ENCODE peak calls at places on chromosomes 11 and 22, in six cellular contexts. D, V, J, T, N and K are unnamed samples.

GRCh38 chr11:6640985-6641701 is 14.5 kb downstream of the DCHS1 start:
- DNase-seq in T (no peak), J (no peak), D (no peak), V (no peak), N (no peak), K (no peak)

GRCh38 chr11:115499891-115500290 is 4.3 kb downstream of the CADM1 start:
- DNase-seq in J (no peak), V (no peak), D (no peak), N (no peak), T (no peak), K (no peak)

GRCh38 chr11:125062931-125063428 is at the start of gene SLC37A2:
- DNase-seq in D (peak), N (peak), V (peak), J (peak), T (peak), K (peak)

GRCh38 chr11:117218133-117218915 is 13.5 kb downstream of the PCSK7 start:
- DNase-seq in V (no peak), T (no peak), J (peak), D (peak), N (peak), K (peak)

GRCh38 chr11:1381793-1382425 is 7.8 kb upstream of the BRSK2 start:
- DNase-seq in N (no peak), T (no peak), J (no peak), D (no peak), V (no peak), K (no peak)

GRCh38 chr22:28438183-28438778 is 241.4 kb downstream of the TTC28 start:
- DNase-seq in J (no peak), N (no peak), D (no peak), T (no peak), V (no peak), K (no peak)

GRCh38 chr11:2593393-2593950 is 106.3 kb downstream of the KCNQ1OT1 start:
- DNase-seq in V (no peak), T (no peak), N (no peak), D (no peak), J (no peak), K (no peak)

GRCh38 chr11:35111171-35112055 is 27.6 kb upstream of the CD44 start:
- DNase-seq in V (no peak), T (no peak), J (no peak), D (peak), N (peak), K (peak)

GRCh38 chr22:19806213-19807160 is 45.9 kb downstream of the TBX1 start:
- DNase-seq in J (peak), N (no peak), V (no peak), D (no peak), T (peak), K (no peak)

GRCh38 chr11:120863359-120863758 is 160.5 kb upstream of the TBCEL start:
- DNase-seq in D (peak), V (no peak), T (no peak), J (no peak), N (no peak), K (peak)

GRCh38 chr11:12376259-12376971 is 956 bp upstream of the PARVA start:
- DNase-seq in T (no peak), V (no peak), D (peak), J (peak), N (peak), K (peak)

GRCh38 chr11:63920126-63920869 is 3.3 kb upstream of the RCOR2 start:
- DNase-seq in T (peak), N (peak), J (peak), V (no peak), D (no peak), K (no peak)

GRCh38 chr11:115085461-115086220 is 407.3 kb downstream of the NXPE2 start:
- DNase-seq in N (no peak), T (no peak), V (no peak), J (no peak), D (no peak), K (no peak)

GRCh38 chr11:1167256-1167655 is 9.5 kb downstream of the MUC5AC start:
- DNase-seq in N (no peak), V (no peak), T (peak), J (peak), D (no peak), K (no peak)

GRCh38 chr11:93031386-93031785 is 61.9 kb downstream of the MTNR1B start:
- DNase-seq in D (peak), V (no peak), T (peak), J (no peak), N (peak), K (peak)

GRCh38 chr11:63770763-63771162 is 2.2 kb upstream of the ZFTA start:
- DNase-seq in J (no peak), T (no peak), V (no peak), N (no peak), D (no peak), K (no peak)

GRCh38 chr11:7514099-7514725 is 413 bp downstream of the PPFIBP2 start:
- DNase-seq in N (no peak), T (no peak), J (peak), V (peak), D (no peak), K (no peak)

GRCh38 chr11:2444301-2445106 is at the start of the genes KCNQ1 and TRPM5:
- DNase-seq in N (no peak), J (no peak), D (no peak), V (peak), T (peak), K (no peak)

GRCh38 chr11:36631704-36632287 is 33.8 kb upstream of the RAG2 start:
- DNase-seq in J (no peak), N (no peak), V (no peak), D (no peak), T (no peak), K (no peak)

GRCh38 chr11:126336646-126337045 is 18.8 kb upstream of the ST3GAL4 start:
- DNase-seq in J (no peak), D (no peak), N (peak), T (no peak), V (no peak), K (no peak)

GRCh38 chr11:67053896-67054850 is 2.5 kb upstream of the RHOD start:
- DNase-seq in J (no peak), N (peak), T (peak), D (peak), V (peak), K (peak)

GRCh38 chr11:41494716-41495115 is 35.3 kb upstream of the LRRC4C start:
- DNase-seq in D (no peak), V (no peak), N (no peak), J (no peak), T (no peak), K (no peak)

GRCh38 chr11:41499429-41499828 is 40.0 kb upstream of the LRRC4C start:
- DNase-seq in N (no peak), J (no peak), D (no peak), T (no peak), V (no peak), K (no peak)

GRCh38 chr11:41498726-41499125 is 39.3 kb upstream of the LRRC4C start:
- DNase-seq in D (no peak), N (peak), J (no peak), V (no peak), T (no peak), K (peak)

GRCh38 chr11:41497974-41498373 is 38.5 kb upstream of the LRRC4C start:
- DNase-seq in N (peak), J (no peak), V (no peak), T (peak), D (no peak), K (no peak)
- H3K4me3 ChIP-seq in N (no peak), J (no peak), V (no peak), T (no peak), D (no peak), K (no peak)

GRCh38 chr22:48888466-48889208 is 939.0 kb downstream of the BRD1 start:
- DNase-seq in D (no peak), V (no peak), N (no peak), J (peak), T (peak), K (no peak)
- H3K4me3 ChIP-seq in D (no peak), V (no peak), N (no peak), J (no peak), T (no peak), K (no peak)

DNA sequence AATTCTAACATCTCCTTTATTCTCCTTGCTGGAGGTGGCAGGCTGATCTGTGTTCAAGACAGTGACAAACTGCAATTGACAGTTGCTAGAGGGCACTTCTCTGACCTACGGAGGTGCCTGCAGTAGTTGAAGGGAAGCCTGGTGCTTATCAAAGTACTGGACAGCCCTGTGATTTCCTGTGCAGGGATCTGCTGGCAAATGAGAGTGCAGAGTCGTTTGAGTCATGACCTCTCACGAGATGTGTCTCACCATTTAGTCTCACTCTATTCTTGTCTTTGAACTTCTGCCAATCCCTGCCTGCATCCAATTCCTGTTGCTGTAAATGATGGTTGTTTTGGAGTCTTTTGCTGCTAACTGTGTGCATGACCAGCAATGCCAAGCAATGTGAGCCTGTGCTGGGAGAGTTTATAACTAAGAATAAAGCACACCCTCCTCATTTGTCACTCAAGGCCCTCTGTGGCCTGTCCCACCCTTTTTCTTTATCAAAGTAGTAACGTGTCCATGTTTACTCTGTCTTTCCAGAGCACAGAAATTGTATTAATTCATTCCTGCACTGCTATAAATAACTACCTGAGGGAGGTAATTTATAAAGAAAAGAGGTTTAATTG is 34.6 kb downstream of the MRGPRX2 start:
- DNase-seq in D (peak), N (peak), T (no peak), J (no peak), V (no peak), K (peak)
- H3K4me3 ChIP-seq in D (no peak), N (no peak), T (no peak), J (no peak), V (no peak), K (no peak)

GRCh38 chr11:33043221-33043833 is 4.0 kb downstream of the TCP11L1 start:
- DNase-seq in D (no peak), V (no peak), J (no peak), T (no peak), N (no peak), K (no peak)
- H3K4me3 ChIP-seq in D (no peak), V (no peak), J (no peak), T (peak), N (no peak), K (no peak)